ENCODE peak calls at places on chromosome 16, in nine cellular contexts. Q, W, Z, I, L, S, F, H and M are unnamed samples.

GRCh38 chr16:12416136-12416787 is 387.4 kb downstream of the CPPED1 start:
- DNase-seq in Q (no peak), W (no peak), Z (no peak), I (no peak), L (no peak), S (no peak), F (no peak), H (no peak), M (no peak)

GRCh38 chr16:70688266-70688742 is 2.5 kb upstream of the MTSS2 start:
- DNase-seq in Q (no peak), W (no peak), Z (peak; percentile 74), I (no peak), L (peak; percentile 68), S (peak; percentile 60), F (no peak), H (no peak), M (peak; percentile 95)

GRCh38 chr16:89363621-89364393 is 126.6 kb downstream of the ANKRD11 start:
- DNase-seq in Q (peak; percentile 48), W (peak; percentile 65), Z (peak; percentile 81), I (peak; percentile 74), L (no peak), S (peak; percentile 84), F (peak; percentile 48), H (peak; percentile 32), M (no peak)

GRCh38 chr16:67431077-67431804 is at the start of gene HSD11B2:
- DNase-seq in Q (peak; percentile 78), W (peak; percentile 62), Z (peak; percentile 42), I (peak; percentile 76), L (peak; percentile 77), S (peak; percentile 85), F (no peak), H (peak; percentile 13), M (peak; percentile 79)

GRCh38 chr16:57252148-57252721 is 7.2 kb downstream of the ARL2BP start:
- DNase-seq in Q (no peak), W (no peak), Z (no peak), I (no peak), L (no peak), S (no peak), F (no peak), H (no peak), M (no peak)

GRCh38 chr16:75260856-75261589 is 9.6 kb upstream of the BCAR1 start:
- DNase-seq in Q (no peak), W (no peak), Z (no peak), I (no peak), L (no peak), S (no peak), F (no peak), H (no peak), M (no peak)

GRCh38 chr16:66924527-66925321 is 611 bp downstream of the RRAD start:
- DNase-seq in Q (peak; percentile 23), W (no peak), Z (no peak), I (peak; percentile 34), L (peak; percentile 83), S (peak; percentile 63), F (peak; percentile 32), H (no peak), M (no peak)

GRCh38 chr16:81094771-81095251 is 1.4 kb downstream of the GCSH start:
- DNase-seq in Q (no peak), W (no peak), Z (peak; percentile 31), I (no peak), L (no peak), S (peak; percentile 52), F (no peak), H (no peak), M (peak; percentile 1)

GRCh38 chr16:66510711-66511614 is 39.0 kb downstream of the TK2 start:
- DNase-seq in Q (no peak), W (peak; percentile 35), Z (no peak), I (peak; percentile 34), L (no peak), S (peak; percentile 30), F (no peak), H (no peak), M (peak; percentile 21)

GRCh38 chr16:11440657-11441012 is 95.4 kb downstream of the RMI2 start:
- DNase-seq in Q (no peak), W (no peak), Z (no peak), I (no peak), L (no peak), S (no peak), F (no peak), H (no peak), M (no peak)

GRCh38 chr16:8998114-8998513 is 34.4 kb upstream of the USP7 start:
- DNase-seq in Q (no peak), W (no peak), Z (peak; percentile 47), I (no peak), L (no peak), S (peak; percentile 82), F (no peak), H (peak; percentile 4), M (peak; percentile 48)